ENCODE peak calls at places on chromosome 5, in ten cellular contexts. S, H, X, R, K, B, F, P, L and Q are unnamed samples.

GRCh38 chr5:104353371-104353770 is 790.8 kb upstream of the NUDT12 start:
- DNase-seq in F (no peak), B (no peak), L (no peak), H (no peak), X (no peak), R (no peak), K (no peak), S (no peak), P (no peak), Q (no peak)

GRCh38 chr5:61821561-61821960 is 484.4 kb upstream of the KIF2A start:
- DNase-seq in R (no peak), L (no peak), H (no peak), B (no peak), S (no peak), X (no peak), P (no peak), K (peak; percentile 21), F (no peak), Q (no peak)

GRCh38 chr5:85814596-85814995 is 803.1 kb upstream of the COX7C start:
- DNase-seq in K (no peak), L (no peak), B (peak; percentile 70), H (no peak), P (no peak), S (no peak), R (peak; percentile 32), X (no peak), F (no peak), Q (no peak)

GRCh38 chr5:135723451-135723850 is 111.0 kb upstream of the SLC25A48 start:
- DNase-seq in S (no peak), K (no peak), P (no peak), X (no peak), L (no peak), B (no peak), F (no peak), H (no peak), R (no peak), Q (no peak)

GRCh38 chr5:107431998-107432397 is 238.7 kb downstream of the EFNA5 start:
- DNase-seq in B (no peak), H (no peak), P (no peak), R (no peak), L (no peak), X (no peak), F (no peak), K (no peak), S (no peak), Q (no peak)

GRCh38 chr5:102654559-102655354 is 100.3 kb upstream of the PAM start:
- DNase-seq in H (no peak), S (no peak), B (no peak), X (no peak), R (no peak), F (no peak), L (no peak), P (no peak), K (no peak), Q (no peak)

GRCh38 chr5:104186100-104186499 is 623.5 kb upstream of the NUDT12 start:
- DNase-seq in F (no peak), S (no peak), L (no peak), K (no peak), H (no peak), R (no peak), X (no peak), B (peak; percentile 57), P (no peak), Q (no peak)

GRCh38 chr5:6504677-6505414 is 56.2 kb downstream of the UBE2QL1 start:
- DNase-seq in X (no peak), P (no peak), S (no peak), F (peak; percentile 27), K (no peak), H (no peak), R (no peak), L (no peak), B (no peak), Q (peak; percentile 70)

DNA sequence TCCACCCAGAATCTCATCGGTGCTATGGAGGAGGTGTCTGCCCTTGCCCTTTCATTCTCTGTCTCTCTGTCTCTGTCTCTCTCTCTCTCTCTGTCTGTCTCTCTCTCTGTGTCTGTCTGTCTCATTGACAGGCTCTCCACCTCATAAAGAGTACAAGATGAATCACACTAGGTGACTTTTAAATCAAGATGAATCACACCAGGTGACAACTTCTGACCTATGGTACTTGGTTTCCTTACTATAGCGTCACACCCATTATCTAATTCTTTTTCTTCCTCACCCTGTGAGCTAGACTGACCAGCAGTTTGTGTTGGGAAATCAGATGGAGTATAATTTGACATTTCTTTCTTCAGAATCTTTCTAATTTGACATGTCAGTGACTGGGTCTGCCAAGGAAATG is 232.9 kb downstream of the ARRDC3 start:
- DNase-seq in L (no peak), X (no peak), R (no peak), F (no peak), B (no peak), K (no peak), S (no peak), H (no peak), P (no peak), Q (no peak)
- TF ChIP-seq POLR2AphosphoS5 in L (no peak), X (no peak), R (no peak), F (no peak), B (no peak), K (no peak), S (no peak), H (no peak), P (no peak), Q (peak; percentile 12)

GRCh38 chr5:76775921-76776320 is 42.9 kb upstream of the F2RL1 start:
- DNase-seq in R (no peak), L (no peak), P (no peak), B (no peak), X (no peak), F (no peak), K (no peak), H (no peak), S (no peak), Q (no peak)
- TF ChIP-seq POLR2AphosphoS5 in R (no peak), L (no peak), P (no peak), B (no peak), X (no peak), F (no peak), K (no peak), H (no peak), S (no peak), Q (no peak)

DNA sequence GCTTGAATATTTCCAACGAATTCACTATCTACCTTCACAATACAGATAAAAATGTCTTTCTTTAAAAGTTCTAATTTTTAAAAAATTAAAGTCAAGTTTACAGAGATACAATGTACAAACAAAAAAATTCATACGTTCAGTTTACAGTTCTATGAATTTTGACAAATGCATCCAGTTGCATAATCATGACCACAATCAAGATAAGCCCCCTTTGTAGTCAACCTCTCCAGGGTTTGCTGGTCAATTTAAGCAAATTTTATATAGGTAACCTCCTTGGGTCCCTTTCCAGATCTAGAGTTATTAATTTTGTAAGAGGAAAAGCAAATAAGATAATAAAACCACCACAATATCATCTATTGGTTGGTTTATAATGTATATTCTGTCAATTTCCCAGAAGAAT is 76.3 kb downstream of the MRPS27 start:
- DNase-seq in L (no peak), K (no peak), H (no peak), B (no peak), X (no peak), R (no peak), S (no peak), F (no peak), P (no peak), Q (no peak)
- TF ChIP-seq POLR2AphosphoS5 in L (no peak), K (no peak), H (no peak), B (no peak), X (no peak), R (no peak), S (no peak), F (no peak), P (no peak), Q (no peak)

GRCh38 chr5:58149750-58150149 is 310.1 kb downstream of the PLK2 start:
- DNase-seq in B (no peak), S (no peak), H (no peak), X (no peak), F (no peak), P (no peak), K (no peak), L (no peak), R (no peak), Q (no peak)
- TF ChIP-seq POLR2AphosphoS5 in B (no peak), S (no peak), H (no peak), X (no peak), F (no peak), P (no peak), K (no peak), L (no peak), R (no peak), Q (no peak)

DNA sequence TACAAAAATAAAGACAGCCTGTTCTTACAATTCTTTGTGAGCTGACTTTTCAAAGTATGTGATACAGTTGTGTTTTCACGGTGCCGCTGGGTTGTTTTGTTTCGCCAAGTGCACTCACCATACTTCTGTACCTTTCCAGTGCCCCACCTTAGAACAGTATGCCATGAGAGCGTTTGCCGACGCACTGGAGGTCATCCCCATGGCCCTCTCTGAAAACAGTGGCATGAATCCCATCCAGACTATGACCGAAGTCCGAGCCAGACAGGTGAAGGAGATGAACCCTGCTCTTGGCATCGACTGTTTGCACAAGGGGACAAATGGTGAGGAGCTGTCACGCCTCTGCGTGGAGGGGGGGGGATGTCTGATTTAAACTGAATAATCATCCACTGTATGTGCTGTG is 12.9 kb downstream of the CCT5 start:
- DNase-seq in X (no peak), R (no peak), B (no peak), H (no peak), P (no peak), S (no peak), L (no peak), F (no peak), K (no peak), Q (no peak)
- TF ChIP-seq POLR2AphosphoS5 in X (no peak), R (no peak), B (no peak), H (no peak), P (no peak), S (no peak), L (peak; percentile 59), F (no peak), K (no peak), Q (no peak)

DNA sequence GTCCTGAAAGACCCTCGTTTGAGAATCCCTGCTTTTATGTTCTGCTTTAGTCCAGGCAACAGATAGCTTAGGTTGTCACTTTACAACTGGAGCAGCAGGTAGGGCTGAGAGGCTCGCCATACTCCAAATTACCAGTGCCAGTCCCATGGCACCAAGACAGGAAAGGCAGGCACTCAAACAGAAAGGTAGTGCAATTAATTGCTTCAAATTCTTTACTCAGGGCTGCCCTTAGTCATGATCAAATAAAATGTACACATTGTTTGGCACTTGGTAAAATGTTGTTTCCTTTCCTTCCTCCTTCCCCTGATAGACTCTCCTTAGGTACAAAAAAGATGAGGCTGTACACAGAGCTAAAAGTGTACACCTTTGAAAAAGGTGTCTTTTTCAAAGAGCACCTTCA is 115.8 kb upstream of the CCDC152 start:
- DNase-seq in L (no peak), P (no peak), X (no peak), H (no peak), S (no peak), K (no peak), B (no peak), R (no peak), F (no peak), Q (no peak)
- TF ChIP-seq POLR2AphosphoS5 in L (no peak), P (no peak), X (no peak), H (no peak), S (no peak), K (no peak), B (no peak), R (no peak), F (no peak), Q (no peak)